ENCODE peak calls at places on chromosomes 1 and 21, in four cellular contexts. T, P, Q and F are unnamed samples.

GRCh38 chr1:220927442-220927841 is 48.2 kb downstream of the HLX start:
- DNase-seq in Q (no peak), P (peak; percentile 63), T (no peak), F (no peak)

GRCh38 chr1:215590779-215591491 is 23.8 kb downstream of the KCTD3 start:
- DNase-seq in P (no peak), Q (no peak), T (no peak), F (no peak)

GRCh38 chr1:183242556-183242955 is 56.5 kb downstream of the LAMC2 start:
- DNase-seq in P (no peak), T (peak; percentile 51), Q (no peak), F (no peak)

GRCh38 chr1:58824753-58825389 is 41.0 kb upstream of the JUN start:
- DNase-seq in Q (no peak), T (no peak), P (no peak), F (no peak)

GRCh38 chr1:10948463-10948775 is 64.0 kb upstream of the TARDBP start:
- DNase-seq in T (no peak), Q (no peak), P (no peak), F (no peak)

GRCh38 chr1:24486296-24487065 is 16.2 kb upstream of the RCAN3 start:
- DNase-seq in P (no peak), Q (no peak), T (no peak), F (no peak)

GRCh38 chr21:35066824-35067223 is 17.7 kb upstream of the RUNX1 start:
- DNase-seq in P (no peak), T (no peak), Q (no peak), F (no peak)

GRCh38 chr1:36306210-36306901 is at the start of gene SH3D21:
- DNase-seq in Q (peak; percentile 47), T (no peak), P (no peak), F (no peak)

GRCh38 chr1:46747683-46748288 is 28.9 kb upstream of the EFCAB14 start:
- DNase-seq in P (peak; percentile 70), Q (peak; percentile 46), T (peak; percentile 47), F (no peak)

GRCh38 chr1:234533034-234533571 is 54.1 kb upstream of the TARBP1 start:
- DNase-seq in P (no peak), T (peak; percentile 98), Q (no peak), F (peak; percentile 88)

GRCh38 chr1:31396633-31397351 is 16.2 kb upstream of the SERINC2 start:
- DNase-seq in Q (peak; percentile 95), P (peak; percentile 41), T (peak; percentile 90), F (peak; percentile 82)

GRCh38 chr1:25774921-25775774 is 24.8 kb upstream of the SELENON start:
- DNase-seq in T (no peak), P (no peak), Q (no peak), F (no peak)

GRCh38 chr1:169945171-169945570 is 51.5 kb upstream of the SCYL3 start:
- DNase-seq in T (no peak), P (no peak), Q (no peak), F (no peak)

GRCh38 chr1:4004635-4005430 is 104.8 kb upstream of the C1orf174 start:
- DNase-seq in P (no peak), T (no peak), Q (no peak), F (no peak)

GRCh38 chr1:20223659-20224058 is 37.3 kb upstream of the PLA2G2C start:
- DNase-seq in P (no peak), T (no peak), Q (no peak), F (no peak)

GRCh38 chr1:116075981-116076380 is 35.2 kb upstream of the MAB21L3 start:
- DNase-seq in T (peak; percentile 23), Q (no peak), P (no peak), F (no peak)

GRCh38 chr1:85611856-85612255 is 31.3 kb downstream of the CCN1 start:
- DNase-seq in Q (no peak), P (no peak), T (peak; percentile 100), F (peak; percentile 100)

GRCh38 chr21:36858320-36858957 is 108.0 kb downstream of the HLCS start:
- DNase-seq in P (no peak), Q (no peak), T (no peak), F (no peak)

GRCh38 chr1:154427173-154428139 is 22.3 kb downstream of the IL6R start:
- DNase-seq in Q (no peak), P (no peak), T (peak; percentile 69), F (no peak)

GRCh38 chr21:43337901-43338655 is 88.9 kb downstream of the SIK1 start:
- DNase-seq in P (no peak), Q (no peak), T (no peak), F (no peak)

GRCh38 chr21:26587621-26588260 is 14.7 kb upstream of the CYYR1 start:
- DNase-seq in P (no peak), T (peak; percentile 90), Q (peak; percentile 5), F (peak; percentile 14)

GRCh38 chr1:24745711-24746582 is 700 bp downstream of the CLIC4 start:
- DNase-seq in Q (peak; percentile 82), P (peak; percentile 67), T (peak; percentile 89), F (no peak)

GRCh38 chr1:12344611-12345299 is 114.9 kb downstream of the VPS13D start:
- DNase-seq in T (no peak), P (no peak), Q (peak; percentile 81), F (no peak)

GRCh38 chr1:183838221-183838620 is 33.3 kb downstream of the RGL1 start:
- DNase-seq in T (no peak), Q (no peak), P (no peak), F (no peak)

GRCh38 chr1:145977486-145978476 is 13.3 kb downstream of the POLR3GL start:
- DNase-seq in T (peak; percentile 91), Q (peak; percentile 89), P (peak; percentile 90), F (no peak)

GRCh38 chr21:38334866-38335265 is 78.1 kb downstream of the KCNJ15 start:
- DNase-seq in Q (no peak), P (peak; percentile 10), T (no peak), F (no peak)

GRCh38 chr1:229135773-229136172 is 135.1 kb upstream of the RAB4A start:
- DNase-seq in T (no peak), P (no peak), Q (no peak), F (no peak)

GRCh38 chr1:174191255-174191906 is 32.1 kb downstream of the RABGAP1L start:
- DNase-seq in P (no peak), Q (no peak), T (peak; percentile 84), F (peak; percentile 74)

GRCh38 chr1:38088366-38088765 is 41.8 kb upstream of the POU3F1 start:
- DNase-seq in T (no peak), Q (peak; percentile 19), P (peak; percentile 40), F (no peak)

GRCh38 chr1:91647061-91647460 is 146.4 kb downstream of the CDC7 start:
- DNase-seq in P (no peak), Q (no peak), T (no peak), F (no peak)

GRCh38 chr1:8297245-8297644 is 20.7 kb upstream of the SLC45A1 start:
- DNase-seq in T (no peak), Q (no peak), P (no peak), F (no peak)

GRCh38 chr1:234709473-234710279 is 99.7 kb upstream of the IRF2BP2 start:
- DNase-seq in T (no peak), P (peak; percentile 44), Q (peak; percentile 87), F (no peak)

GRCh38 chr21:16587141-16587570 is 857.4 kb downstream of the USP25 start:
- DNase-seq in T (peak; percentile 83), P (no peak), Q (peak; percentile 9), F (no peak)

GRCh38 chr1:53510215-53510614 is 51.0 kb downstream of the DMRTB1 start:
- DNase-seq in T (no peak), P (no peak), Q (no peak), F (no peak)

GRCh38 chr1:168709407-168709891 is 19.6 kb downstream of the DPT start:
- DNase-seq in P (no peak), Q (no peak), T (peak; percentile 91), F (peak; percentile 17)

DNA sequence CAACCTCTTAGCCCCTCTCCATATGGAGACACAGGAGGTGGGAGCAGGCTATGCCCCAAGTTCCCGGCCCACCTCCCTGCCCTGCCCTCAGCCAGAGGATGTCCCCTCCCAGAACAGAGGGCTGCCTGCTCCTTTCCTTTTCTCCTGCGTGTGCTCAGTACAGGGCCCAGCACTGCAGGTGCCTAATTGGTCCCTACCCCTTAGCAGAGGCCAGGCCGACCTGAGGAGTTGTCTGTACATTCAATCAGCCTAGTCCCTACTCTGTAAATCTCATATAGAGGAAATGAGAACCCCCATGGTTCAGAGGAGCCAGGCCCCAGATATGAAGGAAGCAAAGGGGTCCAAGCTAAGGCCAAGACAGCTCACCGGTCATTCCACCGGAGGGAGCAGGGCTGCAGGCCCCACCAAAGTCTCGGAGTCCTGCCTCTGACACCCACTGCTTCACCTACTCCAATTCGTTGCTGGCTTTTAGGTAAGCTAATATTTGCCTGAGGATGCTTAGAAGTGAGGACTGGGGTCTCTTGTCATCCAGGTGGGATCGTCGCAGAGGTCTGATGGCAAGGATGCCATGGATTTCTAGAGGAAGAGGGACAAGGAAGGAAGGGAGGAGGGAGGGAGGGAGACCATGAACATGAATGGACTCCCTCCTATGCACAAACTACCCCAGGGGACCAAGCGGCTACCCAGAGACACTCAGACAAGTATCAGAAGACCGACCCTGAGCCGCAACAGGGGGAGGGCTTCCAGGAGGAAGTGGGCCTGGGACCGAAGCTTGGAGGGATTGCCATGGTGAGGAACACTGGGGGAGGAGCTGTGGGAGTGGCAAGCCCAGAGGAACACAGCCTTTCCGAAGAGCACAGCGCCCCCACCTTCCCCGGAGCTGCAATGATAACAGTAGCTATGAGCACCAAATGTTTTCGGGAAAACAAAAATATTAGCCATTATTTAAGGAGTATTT is 30.4 kb upstream of the FOXO6 start:
- DNase-seq in P (peak; percentile 55), T (no peak), Q (peak; percentile 26), F (no peak)
- TF ChIP-seq CTCF in P (peak; percentile 32), T (no peak), Q (peak; percentile 3), F (peak; percentile 10)

GRCh38 chr1:155942578-155943141 is 1.2 kb downstream of the RXFP4 start:
- DNase-seq in T (peak; percentile 33), Q (no peak), P (no peak), F (no peak)

GRCh38 chr1:155947292-155947691 is 5.9 kb downstream of the RXFP4 start:
- DNase-seq in T (no peak), Q (no peak), P (no peak), F (no peak)

GRCh38 chr1:155947741-155948140 is 6.3 kb downstream of the RXFP4 start:
- DNase-seq in Q (no peak), P (no peak), T (no peak), F (no peak)

GRCh38 chr1:155944396-155944728 is 2.9 kb downstream of the RXFP4 start:
- DNase-seq in P (no peak), T (no peak), Q (peak; percentile 58), F (no peak)

GRCh38 chr1:155946633-155947219 is 5.3 kb downstream of the RXFP4 start:
- DNase-seq in T (no peak), P (no peak), Q (no peak), F (no peak)
- H3K4me3 ChIP-seq in T (no peak overlapping the region), P (no peak overlapping the region), Q (no peak overlapping the region), F (no peak overlapping the region)

GRCh38 chr1:235917267-235917811 is 50.6 kb upstream of the LYST start:
- DNase-seq in P (peak; percentile 9), Q (peak; percentile 93), T (peak; percentile 99), F (peak; percentile 99)

GRCh38 chr1:235919797-235920475 is 53.2 kb upstream of the LYST start:
- DNase-seq in T (peak; percentile 90), P (no peak), Q (no peak), F (no peak)

GRCh38 chr1:235919127-235919796 is 52.6 kb upstream of the LYST start:
- DNase-seq in Q (no peak), P (no peak), T (no peak), F (no peak)

GRCh38 chr1:235918481-235918880 is 51.8 kb upstream of the LYST start:
- DNase-seq in P (no peak), T (no peak), Q (no peak), F (no peak)

GRCh38 chr1:235918032-235918431 is 51.3 kb upstream of the LYST start:
- DNase-seq in Q (no peak), T (no peak), P (no peak), F (no peak)
- TF ChIP-seq CTCF in Q (no peak), T (no peak), P (no peak), F (no peak)

GRCh38 chr1:150162862-150163706 is 13.4 kb downstream of the PLEKHO1 start:
- DNase-seq in Q (peak; percentile 95), T (peak; percentile 98), P (peak; percentile 94), F (peak; percentile 99)
- H3K4me3 ChIP-seq in Q (peak overlapping the region; percentile 30), T (peak overlapping the region; percentile 56), P (peak overlapping the region; percentile 7), F (peak overlapping the region; percentile 29)